ENCODE peak calls at places on chromosomes 6 and 20, in nine cellular contexts. H is mesendoderm, E is HCT116, C is MM.1S, P is endothelial cell of umbilical vein, Z is K562, M is H9, K is IMR-90, J is neuronal stem cell. N is an unnamed sample.

GRCh38 chr6:81753709-81754678 is 1.5 kb upstream of the TENT5A start:
- DNase-seq in H (peak), E (peak), C (peak), P (peak), Z (peak), M (peak), K (peak), J (peak), N (no peak)

GRCh38 chr6:4640139-4640538 is 136.1 kb upstream of the CDYL start:
- DNase-seq in H (no peak), E (no peak), C (no peak), P (peak), Z (no peak), M (no peak), K (peak), J (no peak), N (no peak)

GRCh38 chr20:2652724-2653510 is 485 bp downstream of the NOP56 start:
- DNase-seq in H (no peak), E (no peak), C (peak), P (no peak), Z (peak), M (no peak), K (no peak), J (no peak), N (peak)

GRCh38 chr20:62427172-62428007 is at the start of gene RBBP8NL:
- DNase-seq in H (peak), E (peak), C (no peak), P (no peak), Z (no peak), M (peak), K (no peak), J (no peak), N (no peak)

GRCh38 chr6:157688960-157689599 is 134.0 kb upstream of the SNX9 start:
- DNase-seq in H (peak), E (peak), C (no peak), P (peak), Z (peak), M (peak), K (peak), J (no peak), N (no peak)

GRCh38 chr6:151291145-151292055 is 51.6 kb downstream of the AKAP12 start:
- DNase-seq in H (peak), E (no peak), C (no peak), P (no peak), Z (no peak), M (peak), K (peak), J (no peak), N (no peak)

GRCh38 chr20:47985092-47985850 is 200.0 kb upstream of the SULF2 start:
- DNase-seq in H (peak), E (no peak), C (no peak), P (peak), Z (peak), M (peak), K (peak), J (no peak), N (peak)

GRCh38 chr6:63824722-63825121 is 189.1 kb downstream of the PHF3 start:
- DNase-seq in H (no peak), E (no peak), C (no peak), P (no peak), Z (no peak), M (no peak), K (no peak), J (no peak), N (no peak)

GRCh38 chr20:41110012-41110411 is 27.3 kb upstream of the PLCG1 start:
- DNase-seq in H (no peak), E (no peak), C (no peak), P (no peak), Z (no peak), M (no peak), K (no peak), J (no peak), N (no peak)

GRCh38 chr20:13424174-13424833 is 203.2 kb downstream of the ISM1 start:
- DNase-seq in H (no peak), E (no peak), C (no peak), P (no peak), Z (no peak), M (no peak), K (no peak), J (no peak), N (no peak)

GRCh38 chr6:20509211-20509610 is 25.0 kb upstream of the CDKAL1 start:
- DNase-seq in H (no peak), E (no peak), C (no peak), P (no peak), Z (no peak), M (no peak), K (no peak), J (no peak), N (no peak)

GRCh38 chr6:21595265-21595950 is 1.9 kb downstream of the SOX4 start:
- DNase-seq in H (peak), E (no peak), C (peak), P (no peak), Z (no peak), M (no peak), K (no peak), J (no peak), N (peak)

GRCh38 chr6:4280031-4280430 is 144.7 kb upstream of the ECI2 start:
- DNase-seq in H (no peak), E (no peak), C (no peak), P (no peak), Z (no peak), M (no peak), K (no peak), J (no peak), N (no peak)

GRCh38 chr20:25090492-25091429 is 8.8 kb upstream of the VSX1 start:
- DNase-seq in H (no peak), E (no peak), C (peak), P (no peak), Z (no peak), M (no peak), K (no peak), J (no peak), N (no peak)

GRCh38 chr20:62741701-62742491 is 33.3 kb downstream of the NTSR1 start:
- DNase-seq in H (no peak), E (no peak), C (no peak), P (no peak), Z (no peak), M (no peak), K (no peak), J (no peak), N (no peak)

GRCh38 chr6:149948011-149948410 is 6.2 kb downstream of the ULBP2 start:
- DNase-seq in H (no peak), E (no peak), C (no peak), P (no peak), Z (no peak), M (no peak), K (no peak), J (no peak), N (no peak)

GRCh38 chr6:169978615-169979161 is 227.3 kb downstream of the ERMARD start:
- DNase-seq in H (no peak), E (no peak), C (no peak), P (no peak), Z (no peak), M (no peak), K (peak), J (no peak), N (no peak)

GRCh38 chr6:11812439-11812838 is 33.8 kb upstream of the ADTRP start:
- DNase-seq in H (no peak), E (no peak), C (no peak), P (no peak), Z (no peak), M (no peak), K (no peak), J (no peak), N (no peak)

GRCh38 chr6:23181301-23182110 is 612.1 kb downstream of the HDGFL1 start:
- DNase-seq in H (no peak), E (no peak), C (no peak), P (no peak), Z (no peak), M (no peak), K (no peak), J (no peak), N (no peak)

GRCh38 chr20:57325632-57326356 is 3.8 kb upstream of the SPO11 start:
- DNase-seq in H (no peak), E (no peak), C (no peak), P (no peak), Z (no peak), M (no peak), K (no peak), J (no peak), N (peak)

GRCh38 chr20:31700747-31701146 is 21.9 kb downstream of the BCL2L1 start:
- DNase-seq in H (no peak), E (no peak), C (no peak), P (no peak), Z (no peak), M (no peak), K (no peak), J (no peak), N (no peak)

GRCh38 chr6:131755597-131755996 is 44.8 kb upstream of the CTAGE9 start:
- DNase-seq in H (no peak), E (no peak), C (no peak), P (no peak), Z (no peak), M (no peak), K (peak), J (no peak), N (no peak)

GRCh38 chr6:96032646-96033045 is 16.9 kb downstream of the FUT9 start:
- DNase-seq in H (peak), E (no peak), C (no peak), P (no peak), Z (no peak), M (no peak), K (no peak), J (no peak), N (no peak)

GRCh38 chr6:108587258-108588059 is 26.7 kb downstream of the FOXO3 start:
- DNase-seq in H (peak), E (no peak), C (peak), P (peak), Z (no peak), M (no peak), K (peak), J (no peak), N (no peak)

GRCh38 chr6:100084301-100085161 is 90.5 kb upstream of the MCHR2 start:
- DNase-seq in H (no peak), E (no peak), C (no peak), P (no peak), Z (no peak), M (no peak), K (peak), J (no peak), N (no peak)

GRCh38 chr6:12266571-12266970 is 23.6 kb upstream of the EDN1 start:
- DNase-seq in H (no peak), E (no peak), C (no peak), P (no peak), Z (no peak), M (no peak), K (peak), J (no peak), N (no peak)

GRCh38 chr20:61701401-61701800 is 364.3 kb downstream of the TAF4 start:
- DNase-seq in H (no peak), E (no peak), C (no peak), P (no peak), Z (no peak), M (no peak), K (no peak), J (no peak), N (no peak)

GRCh38 chr6:81126150-81126549 is 626.3 kb downstream of the TENT5A start:
- DNase-seq in H (no peak), E (no peak), C (no peak), P (no peak), Z (no peak), M (no peak), K (no peak), J (no peak), N (no peak)

GRCh38 chr20:10263385-10264165 is 44.9 kb downstream of the SNAP25 start:
- DNase-seq in H (no peak), E (no peak), C (no peak), P (no peak), Z (no peak), M (no peak), K (peak), J (no peak), N (no peak)

GRCh38 chr6:26124550-26125014 is 37.4 kb downstream of the HFE start:
- DNase-seq in H (no peak), E (peak), C (peak), P (no peak), Z (peak), M (no peak), K (no peak), J (no peak), N (peak)
- H3K27ac ChIP-seq in H (peak), E (peak), C (peak), P (peak), Z (peak), M (peak), K (peak), J (peak), N (no peak)

GRCh38 chr6:48048460-48049146 is 62.4 kb downstream of the PTCHD4 start:
- DNase-seq in H (no peak), E (no peak), C (no peak), P (no peak), Z (no peak), M (no peak), K (no peak), J (no peak), N (no peak)
- H3K4me2 ChIP-seq in H (no peak), E (no peak), C (no peak), P (no peak), Z (no peak), M (no peak), K (no peak), J (no peak), N (no peak)

GRCh38 chr6:24909281-24910216 is 26.2 kb downstream of the RIPOR2 start:
- DNase-seq in H (peak), E (no peak), C (no peak), P (no peak), Z (no peak), M (no peak), K (no peak), J (no peak), N (peak)
- H3K27ac ChIP-seq in H (no peak), E (no peak), C (no peak), P (no peak), Z (no peak), M (no peak), K (peak), J (no peak), N (peak)

GRCh38 chr6:111243095-111243494 is 155.8 kb downstream of the SLC16A10 start:
- DNase-seq in H (no peak), E (no peak), C (no peak), P (no peak), Z (no peak), M (no peak), K (no peak), J (no peak), N (no peak)
- H3K4me2 ChIP-seq in H (no peak), E (no peak), C (no peak), P (no peak), Z (no peak), M (no peak), K (no peak), J (no peak), N (no peak)

GRCh38 chr6:33420493-33421343 is 853 bp downstream of the SYNGAP1 start:
- DNase-seq in H (peak), E (no peak), C (no peak), P (no peak), Z (no peak), M (no peak), K (no peak), J (no peak), N (peak)
- H3K27ac ChIP-seq in H (no peak), E (no peak), C (no peak), P (no peak), Z (peak), M (no peak), K (peak), J (peak), N (no peak)

GRCh38 chr6:16959789-16960188 is 142.1 kb upstream of the STMND1 start:
- DNase-seq in H (no peak), E (no peak), C (no peak), P (peak), Z (no peak), M (no peak), K (no peak), J (no peak), N (no peak)

GRCh38 chr6:16965679-16966078 is 136.2 kb upstream of the STMND1 start:
- DNase-seq in H (peak), E (no peak), C (no peak), P (no peak), Z (no peak), M (no peak), K (no peak), J (no peak), N (no peak)

GRCh38 chr6:16966821-16967817 is 134.7 kb upstream of the STMND1 start:
- DNase-seq in H (no peak), E (no peak), C (no peak), P (no peak), Z (no peak), M (no peak), K (no peak), J (no peak), N (no peak)

GRCh38 chr6:16961577-16961976 is 140.3 kb upstream of the STMND1 start:
- DNase-seq in H (no peak), E (no peak), C (no peak), P (no peak), Z (no peak), M (no peak), K (peak), J (no peak), N (no peak)

GRCh38 chr6:16964553-16965499 is 137.0 kb upstream of the STMND1 start:
- DNase-seq in H (peak), E (peak), C (peak), P (peak), Z (peak), M (peak), K (peak), J (peak), N (peak)
- H3K4me2 ChIP-seq in H (no peak), E (peak), C (peak), P (no peak), Z (peak), M (no peak), K (no peak), J (no peak), N (no peak)

GRCh38 chr6:139533573-139534471 is 159.4 kb upstream of the CITED2 start:
- DNase-seq in H (peak), E (peak), C (peak), P (peak), Z (peak), M (no peak), K (peak), J (no peak), N (no peak)

GRCh38 chr6:139539852-139540251 is 165.4 kb upstream of the CITED2 start:
- DNase-seq in H (peak), E (peak), C (no peak), P (peak), Z (no peak), M (peak), K (peak), J (no peak), N (no peak)

GRCh38 chr6:139538366-139538765 is 163.9 kb upstream of the CITED2 start:
- DNase-seq in H (peak), E (no peak), C (no peak), P (peak), Z (no peak), M (no peak), K (no peak), J (no peak), N (no peak)

GRCh38 chr6:139534472-139535115 is 160.1 kb upstream of the CITED2 start:
- DNase-seq in H (peak), E (no peak), C (peak), P (peak), Z (no peak), M (no peak), K (no peak), J (no peak), N (no peak)

GRCh38 chr6:139536751-139537617 is 162.5 kb upstream of the CITED2 start:
- DNase-seq in H (no peak), E (no peak), C (no peak), P (peak), Z (no peak), M (no peak), K (no peak), J (no peak), N (no peak)
- H3K27ac ChIP-seq in H (no peak), E (no peak), C (no peak), P (no peak), Z (no peak), M (no peak), K (no peak), J (no peak), N (no peak)